ENCODE peak calls at places on chromosomes 2 and 18, in seven cellular contexts. N, K, E, A, L, P and F are unnamed samples.

GRCh38 chr2:120445431-120446143 is 99.7 kb downstream of the INHBB start:
- DNase-seq in K (no peak), N (no peak), P (no peak), E (no peak), L (no peak), A (no peak), F (peak; percentile 35)

GRCh38 chr18:11125372-11126315 is 23.7 kb downstream of the PIEZO2 start:
- DNase-seq in A (no peak), P (no peak), N (no peak), K (no peak), L (no peak), E (no peak), F (peak; percentile 49)

GRCh38 chr2:119683717-119684443 is 4.9 kb downstream of the TMEM177 start:
- DNase-seq in L (no peak), P (no peak), E (peak; percentile 77), N (peak; percentile 71), K (no peak), A (no peak), F (peak; percentile 23)

GRCh38 chr18:66013976-66014375 is 263.2 kb downstream of the CDH7 start:
- DNase-seq in L (no peak), A (no peak), N (no peak), E (no peak), K (no peak), P (no peak), F (peak; percentile 27)

GRCh38 chr2:15939854-15940660 is at the start of gene MYCN:
- DNase-seq in K (peak; percentile 76), L (peak; percentile 44), N (peak; percentile 15), E (peak; percentile 59), P (peak; percentile 69), A (peak; percentile 40), F (no peak)

GRCh38 chr2:101160454-101160853 is 9.3 kb upstream of the TBC1D8 start:
- DNase-seq in K (no peak), N (peak; percentile 68), A (no peak), L (no peak), E (no peak), P (no peak), F (peak; percentile 58)

GRCh38 chr2:131040661-131041401 is 52.4 kb downstream of the FAM168B start:
- DNase-seq in L (no peak), A (no peak), P (no peak), E (no peak), N (no peak), K (no peak), F (no peak)

GRCh38 chr2:110867078-110867477 is 134.7 kb downstream of the ACOXL start:
- DNase-seq in N (no peak), P (no peak), A (no peak), K (no peak), L (no peak), E (no peak), F (no peak)

GRCh38 chr2:120917876-120918275 is 182.2 kb downstream of the GLI2 start:
- DNase-seq in K (no peak), P (no peak), L (no peak), E (no peak), A (no peak), N (no peak), F (no peak)

GRCh38 chr18:77022556-77022955 is 110.0 kb downstream of the MBP start:
- DNase-seq in E (no peak), N (no peak), K (no peak), L (no peak), P (no peak), A (no peak), F (no peak)

GRCh38 chr2:14861201-14861600 is 228.7 kb downstream of the LRATD1 start:
- DNase-seq in A (no peak), N (no peak), L (no peak), P (no peak), K (no peak), E (no peak), F (peak; percentile 1)

GRCh38 chr2:41782306-41783158 is 265.3 kb upstream of the PKDCC start:
- DNase-seq in E (peak; percentile 26), A (peak; percentile 22), L (peak; percentile 53), P (no peak), N (peak; percentile 23), K (no peak), F (peak; percentile 13)

GRCh38 chr2:163469561-163469962 is 266.2 kb downstream of the FIGN start:
- DNase-seq in A (no peak), E (no peak), K (no peak), P (no peak), L (no peak), N (peak; percentile 2), F (peak; percentile 66)

GRCh38 chr2:74911061-74911460 is 47.4 kb upstream of the POLE4 start:
- DNase-seq in E (no peak), P (no peak), L (no peak), N (no peak), K (no peak), A (no peak), F (no peak)

GRCh38 chr2:36044389-36044788 is 311.2 kb upstream of the CRIM1 start:
- DNase-seq in E (no peak), P (no peak), A (no peak), N (no peak), L (no peak), K (no peak), F (no peak)

GRCh38 chr2:85830645-85831044 is 58.1 kb downstream of the ST3GAL5 start:
- DNase-seq in P (no peak), N (no peak), K (no peak), E (no peak), L (no peak), A (no peak), F (no peak)

GRCh38 chr2:196988599-196988998 is 62.1 kb upstream of the PGAP1 start:
- DNase-seq in K (no peak), E (no peak), A (no peak), P (no peak), N (no peak), L (no peak), F (no peak)

GRCh38 chr2:218946621-218947020 is 12.8 kb upstream of the CDK5R2 start:
- DNase-seq in A (no peak), P (no peak), L (no peak), N (no peak), E (no peak), K (no peak), F (no peak)

GRCh38 chr2:235898766-235899165 is 269.4 kb downstream of the GBX2 start:
- DNase-seq in P (no peak), N (no peak), K (no peak), E (no peak), L (no peak), A (no peak), F (peak; percentile 28)

GRCh38 chr2:68107475-68107874 is 44.7 kb upstream of the C1D start:
- DNase-seq in K (no peak), A (no peak), N (no peak), E (no peak), P (no peak), L (no peak), F (no peak)

GRCh38 chr2:25306767-25307368 is 34.9 kb downstream of the DNMT3A start:
- DNase-seq in L (no peak), N (peak; percentile 84), E (no peak), K (no peak), P (peak; percentile 75), A (no peak), F (no peak)
- H3K4me1 ChIP-seq in L (no peaks in the 10 kb centered on the region), N (peaks cover 26% of the 10 kb centered on the region), E (peaks cover 21% of the 10 kb centered on the region), K (peaks cover under 1% of the 10 kb centered on the region), P (peaks cover 17% of the 10 kb centered on the region), A (peaks cover 8% of the 10 kb centered on the region), F (peaks cover 4% of the 10 kb centered on the region)

GRCh38 chr2:112691761-112692370 is 29.0 kb upstream of the NT5DC4 start:
- DNase-seq in K (peak; percentile 4), E (no peak), N (no peak), L (no peak), P (no peak), A (no peak), F (peak; percentile 36)

GRCh38 chr2:112692496-112692911 is 28.3 kb upstream of the NT5DC4 start:
- DNase-seq in K (peak; percentile 77), A (no peak), P (no peak), E (no peak), N (peak; percentile 67), L (peak; percentile 80), F (peak; percentile 94)

GRCh38 chr2:112688086-112688880 is 32.5 kb upstream of the NT5DC4 start:
- DNase-seq in A (no peak), N (no peak), P (no peak), K (peak; percentile 57), L (no peak), E (no peak), F (no peak)

GRCh38 chr2:112692914-112693313 is 27.9 kb upstream of the NT5DC4 start:
- DNase-seq in L (no peak), K (peak; percentile 38), A (no peak), E (no peak), P (no peak), N (no peak), F (peak; percentile 24)

GRCh38 chr2:112690853-112691390 is 29.9 kb upstream of the NT5DC4 start:
- DNase-seq in P (peak; percentile 81), N (peak; percentile 85), E (no peak), A (peak; percentile 29), K (peak; percentile 71), L (peak; percentile 48), F (peak; percentile 58)
- H3K4me3 ChIP-seq in P (no peak overlapping the region), N (no peak overlapping the region), E (no peak overlapping the region), A (no peak overlapping the region), K (no peak overlapping the region), L (no peak overlapping the region), F (no peak overlapping the region)

DNA sequence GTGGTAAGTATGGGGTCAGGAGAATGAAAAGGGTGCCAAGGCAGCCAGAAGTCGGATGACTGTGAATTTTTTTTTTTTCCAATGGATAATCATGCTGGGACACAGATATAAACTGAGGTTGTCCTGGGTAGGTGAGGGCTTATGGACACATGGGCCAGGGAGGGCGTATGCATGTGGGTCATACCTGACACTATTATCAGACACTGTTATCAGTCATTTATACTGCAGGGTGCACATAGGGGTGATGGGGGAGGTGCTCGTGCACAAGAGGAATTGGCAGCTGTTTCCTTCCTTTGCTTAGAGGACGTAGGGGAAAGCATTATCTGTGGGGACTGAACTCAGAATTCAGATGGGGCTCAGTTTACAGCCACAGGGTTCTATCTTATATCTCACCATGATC is 10.1 kb downstream of the CTIF start:
- DNase-seq in P (no peak), E (no peak), A (no peak), N (no peak), K (no peak), L (no peak), F (no peak)
- H3K4me1 ChIP-seq in P (peaks cover 38% of the 10 kb centered on the region), E (peaks cover 34% of the 10 kb centered on the region), A (no peaks in the 10 kb centered on the region), N (no peaks in the 10 kb centered on the region), K (peaks cover 55% of the 10 kb centered on the region), L (peaks cover 45% of the 10 kb centered on the region), F (peaks cover 27% of the 10 kb centered on the region)

DNA sequence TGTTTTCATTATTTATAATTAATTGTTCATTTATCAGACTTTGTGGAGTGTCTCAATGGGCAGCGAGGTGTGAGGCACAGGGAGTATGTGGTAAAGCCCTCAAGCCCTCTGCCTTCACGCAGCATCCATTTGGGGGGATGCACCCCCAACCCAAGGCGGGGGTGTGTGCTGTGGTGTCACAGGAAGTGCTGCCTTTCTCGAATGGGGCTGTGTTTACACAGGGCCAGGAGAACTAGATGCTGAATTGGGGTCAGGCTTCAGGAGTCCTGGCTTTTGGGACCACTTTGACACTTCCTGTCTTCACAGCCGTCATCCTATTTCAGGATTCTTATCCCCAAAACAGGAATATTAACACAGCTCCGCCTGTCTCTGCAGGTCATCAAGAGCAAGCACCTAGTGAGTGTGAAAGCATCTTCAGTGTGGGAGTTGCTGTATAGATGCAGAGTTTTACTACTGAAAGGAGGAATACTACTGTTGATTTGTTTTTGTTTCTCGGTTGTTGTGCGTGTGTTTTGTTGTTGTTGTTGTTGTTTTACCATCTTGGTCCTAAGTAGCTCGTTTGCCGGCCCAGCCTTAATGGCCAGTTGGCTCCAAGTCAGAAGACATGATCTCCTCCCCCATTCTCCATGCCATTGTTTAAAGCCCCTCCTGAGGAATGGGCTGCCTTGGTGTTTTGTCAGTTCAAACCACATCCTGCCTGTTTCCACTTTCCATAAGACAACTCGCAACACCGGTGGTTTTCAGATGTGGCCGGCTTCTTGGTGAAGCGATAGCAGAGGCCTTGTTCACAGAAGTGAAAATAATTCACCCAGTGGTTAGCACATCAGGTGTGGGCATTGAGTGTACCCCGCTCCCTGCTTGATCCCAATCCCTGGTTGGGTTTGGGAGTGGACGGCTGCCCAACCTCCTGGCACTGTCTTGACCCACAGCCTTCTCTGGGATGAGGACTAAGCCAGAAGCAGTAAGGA is 221.3 kb downstream of the BCL2 start:
- DNase-seq in K (no peak), L (no peak), A (no peak), P (no peak), N (no peak), E (no peak), F (no peak)
- H3K4me3 ChIP-seq in K (no peak overlapping the region), L (no peak overlapping the region), A (no peak overlapping the region), P (no peak overlapping the region), N (no peak overlapping the region), E (no peak overlapping the region), F (no peak overlapping the region)